ENCODE peak calls at places on chromosome 1, in eight cellular contexts. D is NCI-H446; G is neuronal stem cell; B is NCI-H1694; O is fibroblast of mammary gland; E is BJ; T is effector memory CD4-positive, alpha-beta T cell; I is HT1080. K is an unnamed sample.
A peak's percentile ranks its signal among the peaks of the same experiment; 100 is the strongest.

GRCh38 chr1:228989176-228989575 is 253.9 kb downstream of the RHOU start:
- DNase-seq in D (no peak), G (no peak), B (no peak), O (no peak), E (no peak), T (no peak), I (no peak), K (no peak)

GRCh38 chr1:44812822-44813543 is 4.7 kb downstream of the BTBD19 start:
- DNase-seq in D (no peak), G (no peak), B (no peak), O (no peak), E (no peak), T (no peak), I (no peak), K (no peak)

GRCh38 chr1:10823000-10823401 is 26.6 kb upstream of the CASZ1 start:
- DNase-seq in D (peak; percentile 79), G (no peak), B (no peak), O (peak; percentile 42), E (no peak), T (no peak), I (no peak), K (no peak)

GRCh38 chr1:219967361-219967760 is 39.0 kb upstream of the SLC30A10 start:
- DNase-seq in D (no peak), G (no peak), B (no peak), O (no peak), E (no peak), T (no peak), I (no peak), K (no peak)

GRCh38 chr1:8524637-8525157 is 206.8 kb downstream of the SLC45A1 start:
- DNase-seq in D (no peak), G (no peak), B (no peak), O (no peak), E (no peak), T (no peak), I (no peak), K (no peak)

GRCh38 chr1:206508956-206509355 is 1.6 kb downstream of the RASSF5 start:
- DNase-seq in D (no peak), G (no peak), B (no peak), O (peak; percentile 48), E (no peak), T (no peak), I (no peak), K (no peak)

GRCh38 chr1:109425902-109426277 is 358 bp downstream of the PSMA5 start:
- DNase-seq in D (no peak), G (no peak), B (no peak), O (peak; percentile 56), E (no peak), T (no peak), I (no peak), K (peak; percentile 26)

GRCh38 chr1:85708826-85709222 is 591 bp upstream of the ZNHIT6 start:
- DNase-seq in D (no peak), G (no peak), B (no peak), O (no peak), E (no peak), T (no peak), I (no peak), K (no peak)

GRCh38 chr1:12339861-12340557 is 110.2 kb downstream of the VPS13D start:
- DNase-seq in D (peak; percentile 40), G (no peak), B (peak; percentile 48), O (no peak), E (no peak), T (no peak), I (no peak), K (no peak)